ENCODE peak calls at places on chromosomes 7 and 10, in four cellular contexts. One of them, this sample, is unnamed.

GRCh38 chr10:28897617-28898464 is 220.5 kb downstream of the BAMBI start:
- DNase-seq in fibroblast of lung: no peak
- DNase-seq in cardiac muscle cell: peak; percentile 80
- DNase-seq in astrocyte of the spinal cord: no peak
- DNase-seq in this sample: no peak

GRCh38 chr10:131617113-131617877 is 283.5 kb upstream of the PPP2R2D start:
- DNase-seq in astrocyte of the spinal cord: no peak
- DNase-seq in fibroblast of lung: no peak
- DNase-seq in cardiac muscle cell: no peak
- DNase-seq in this sample: no peak

GRCh38 chr7:148982596-148983219 is 45.6 kb downstream of the PDIA4 start:
- DNase-seq in fibroblast of lung: peak; percentile 63
- DNase-seq in astrocyte of the spinal cord: peak; percentile 47
- DNase-seq in cardiac muscle cell: peak; percentile 62
- DNase-seq in this sample: peak; percentile 33

GRCh38 chr10:1037098-1037497 is 11.4 kb upstream of the IDI2 start:
- DNase-seq in cardiac muscle cell: no peak
- DNase-seq in fibroblast of lung: no peak
- DNase-seq in astrocyte of the spinal cord: no peak
- DNase-seq in this sample: no peak

GRCh38 chr10:103581499-103581898 is 88.0 kb downstream of the NEURL1 start:
- DNase-seq in cardiac muscle cell: no peak
- DNase-seq in astrocyte of the spinal cord: no peak
- DNase-seq in fibroblast of lung: no peak
- DNase-seq in this sample: no peak

GRCh38 chr7:14834888-14835287 is 67.7 kb downstream of the DGKB start:
- DNase-seq in astrocyte of the spinal cord: peak; percentile 37
- DNase-seq in cardiac muscle cell: peak; percentile 40
- DNase-seq in fibroblast of lung: peak; percentile 55
- DNase-seq in this sample: no peak

GRCh38 chr10:89118091-89118490 is 89.0 kb downstream of the CH25H start:
- DNase-seq in astrocyte of the spinal cord: peak; percentile 33
- DNase-seq in cardiac muscle cell: peak; percentile 35
- DNase-seq in fibroblast of lung: peak; percentile 55
- DNase-seq in this sample: peak; percentile 89

GRCh38 chr7:80844916-80845315 is 73.9 kb downstream of the SEMA3C start:
- DNase-seq in cardiac muscle cell: no peak
- DNase-seq in astrocyte of the spinal cord: peak; percentile 90
- DNase-seq in fibroblast of lung: peak; percentile 17
- DNase-seq in this sample: no peak

GRCh38 chr7:33764752-33765451 is 140.4 kb upstream of the BMPER start:
- DNase-seq in cardiac muscle cell: peak; percentile 93
- DNase-seq in fibroblast of lung: peak; percentile 77
- DNase-seq in astrocyte of the spinal cord: peak; percentile 68
- DNase-seq in this sample: peak; percentile 66

GRCh38 chr7:4706384-4707032 is 24.4 kb downstream of the FOXK1 start:
- DNase-seq in astrocyte of the spinal cord: peak; percentile 45
- DNase-seq in cardiac muscle cell: no peak
- DNase-seq in fibroblast of lung: no peak
- DNase-seq in this sample: no peak

GRCh38 chr7:1666251-1666778 is 3.8 kb upstream of the ELFN1 start:
- DNase-seq in astrocyte of the spinal cord: no peak
- DNase-seq in fibroblast of lung: no peak
- DNase-seq in cardiac muscle cell: no peak
- DNase-seq in this sample: no peak

GRCh38 chr10:121818599-121818998 is 109.2 kb downstream of the ATE1 start:
- DNase-seq in cardiac muscle cell: no peak
- DNase-seq in astrocyte of the spinal cord: no peak
- DNase-seq in fibroblast of lung: no peak
- DNase-seq in this sample: no peak

GRCh38 chr7:6442114-6442513 is 5.6 kb downstream of the DAGLB start:
- DNase-seq in cardiac muscle cell: peak; percentile 80
- DNase-seq in fibroblast of lung: peak; percentile 73
- DNase-seq in astrocyte of the spinal cord: peak; percentile 82
- DNase-seq in this sample: no peak

GRCh38 chr10:131431978-131432690 is 120.6 kb upstream of the TCERG1L start:
- DNase-seq in cardiac muscle cell: no peak
- DNase-seq in fibroblast of lung: no peak
- DNase-seq in astrocyte of the spinal cord: no peak
- DNase-seq in this sample: no peak

GRCh38 chr7:1550005-1550845 is 5.8 kb downstream of the TMEM184A start:
- DNase-seq in cardiac muscle cell: no peak
- DNase-seq in astrocyte of the spinal cord: no peak
- DNase-seq in fibroblast of lung: no peak
- DNase-seq in this sample: no peak

GRCh38 chr10:127894146-127894545 is 1.4 kb upstream of the CLRN3 start:
- DNase-seq in fibroblast of lung: no peak
- DNase-seq in cardiac muscle cell: no peak
- DNase-seq in astrocyte of the spinal cord: no peak
- DNase-seq in this sample: no peak

GRCh38 chr7:6614941-6615737 is at the start of gene ZNF853:
- DNase-seq in astrocyte of the spinal cord: no peak
- DNase-seq in cardiac muscle cell: no peak
- DNase-seq in fibroblast of lung: no peak
- DNase-seq in this sample: no peak

GRCh38 chr7:84331665-84332064 is 137.1 kb upstream of the SEMA3A start:
- DNase-seq in cardiac muscle cell: no peak
- DNase-seq in astrocyte of the spinal cord: peak; percentile 34
- DNase-seq in fibroblast of lung: peak; percentile 51
- DNase-seq in this sample: peak; percentile 58

GRCh38 chr10:114899982-114900381 is 38.0 kb upstream of the TRUB1 start:
- DNase-seq in fibroblast of lung: no peak
- DNase-seq in cardiac muscle cell: no peak
- DNase-seq in astrocyte of the spinal cord: no peak
- DNase-seq in this sample: no peak

GRCh38 chr7:55427800-55428199 is 62.7 kb downstream of the LANCL2 start:
- DNase-seq in astrocyte of the spinal cord: no peak
- DNase-seq in cardiac muscle cell: no peak
- DNase-seq in fibroblast of lung: no peak
- DNase-seq in this sample: no peak

GRCh38 chr7:19060870-19061269 is 56.6 kb downstream of the TWIST1 start:
- DNase-seq in cardiac muscle cell: peak; percentile 31
- DNase-seq in fibroblast of lung: peak; percentile 42
- DNase-seq in astrocyte of the spinal cord: peak; percentile 12
- DNase-seq in this sample: peak; percentile 81

GRCh38 chr10:110666673-110667072 is 22.5 kb downstream of the RBM20 start:
- DNase-seq in astrocyte of the spinal cord: no peak
- DNase-seq in fibroblast of lung: no peak
- DNase-seq in cardiac muscle cell: no peak
- DNase-seq in this sample: no peak

GRCh38 chr7:154913645-154914579 is 89.0 kb downstream of the PAXIP1 start:
- DNase-seq in cardiac muscle cell: peak; percentile 74
- DNase-seq in fibroblast of lung: peak; percentile 66
- DNase-seq in astrocyte of the spinal cord: peak; percentile 68
- DNase-seq in this sample: peak; percentile 59

GRCh38 chr7:76509931-76510877 is at the start of gene UPK3B:
- DNase-seq in astrocyte of the spinal cord: peak; percentile 11
- DNase-seq in fibroblast of lung: no peak
- DNase-seq in cardiac muscle cell: peak; percentile 7
- DNase-seq in this sample: no peak

GRCh38 chr7:20954711-20955641 is 168.3 kb upstream of the SP8 start:
- DNase-seq in cardiac muscle cell: no peak
- DNase-seq in fibroblast of lung: no peak
- DNase-seq in astrocyte of the spinal cord: no peak
- DNase-seq in this sample: no peak

GRCh38 chr10:17586741-17587720 is 30.1 kb downstream of the HACD1 start:
- DNase-seq in cardiac muscle cell: peak; percentile 44
- DNase-seq in astrocyte of the spinal cord: peak; percentile 15
- DNase-seq in fibroblast of lung: peak; percentile 9
- DNase-seq in this sample: peak; percentile 5

GRCh38 chr7:24951441-24951840 is 28.5 kb downstream of the OSBPL3 start:
- DNase-seq in astrocyte of the spinal cord: no peak
- DNase-seq in cardiac muscle cell: no peak
- DNase-seq in fibroblast of lung: no peak
- DNase-seq in this sample: no peak

GRCh38 chr7:44489955-44490350 is 505 bp downstream of the NUDCD3 start:
- DNase-seq in fibroblast of lung: peak; percentile 39
- DNase-seq in astrocyte of the spinal cord: peak; percentile 44
- DNase-seq in cardiac muscle cell: peak; percentile 12
- DNase-seq in this sample: peak; percentile 32

GRCh38 chr10:113712024-113712423 is 32.3 kb downstream of the CASP7 start:
- DNase-seq in cardiac muscle cell: no peak
- DNase-seq in astrocyte of the spinal cord: no peak
- DNase-seq in fibroblast of lung: no peak
- DNase-seq in this sample: no peak

GRCh38 chr7:36601596-36601995 is 122.7 kb downstream of the AOAH start:
- DNase-seq in astrocyte of the spinal cord: no peak
- DNase-seq in cardiac muscle cell: no peak
- DNase-seq in fibroblast of lung: peak; percentile 2
- DNase-seq in this sample: no peak

GRCh38 chr10:66926841-66927240 is 1.0 kb downstream of the LRRTM3 start:
- DNase-seq in astrocyte of the spinal cord: no peak
- DNase-seq in cardiac muscle cell: no peak
- DNase-seq in fibroblast of lung: no peak
- DNase-seq in this sample: no peak

GRCh38 chr7:115662676-115663075 is 367.9 kb downstream of the TFEC start:
- DNase-seq in cardiac muscle cell: no peak
- DNase-seq in fibroblast of lung: no peak
- DNase-seq in astrocyte of the spinal cord: no peak
- DNase-seq in this sample: no peak

GRCh38 chr7:101138149-101138870 is 11.4 kb downstream of the SERPINE1 start:
- DNase-seq in astrocyte of the spinal cord: peak; percentile 97
- DNase-seq in cardiac muscle cell: peak; percentile 97
- DNase-seq in fibroblast of lung: peak; percentile 97
- DNase-seq in this sample: peak; percentile 96

GRCh38 chr10:70597856-70598815 is 4.4 kb downstream of the PRF1 start:
- DNase-seq in cardiac muscle cell: no peak
- DNase-seq in astrocyte of the spinal cord: no peak
- DNase-seq in fibroblast of lung: no peak
- DNase-seq in this sample: no peak

GRCh38 chr7:18638594-18639452 is 143.3 kb downstream of the HDAC9 start:
- DNase-seq in fibroblast of lung: peak; percentile 54
- DNase-seq in astrocyte of the spinal cord: peak; percentile 19
- DNase-seq in cardiac muscle cell: peak; percentile 85
- DNase-seq in this sample: peak; percentile 86

GRCh38 chr7:55965805-55966421 is 1.5 kb downstream of the NIPSNAP2 start:
- DNase-seq in cardiac muscle cell: no peak
- DNase-seq in astrocyte of the spinal cord: peak; percentile 18
- DNase-seq in fibroblast of lung: no peak
- DNase-seq in this sample: peak; percentile 82

GRCh38 chr7:20447021-20447420 is 116.3 kb downstream of the ITGB8 start:
- DNase-seq in fibroblast of lung: no peak
- DNase-seq in astrocyte of the spinal cord: no peak
- DNase-seq in cardiac muscle cell: no peak
- DNase-seq in this sample: peak; percentile 5

DNA sequence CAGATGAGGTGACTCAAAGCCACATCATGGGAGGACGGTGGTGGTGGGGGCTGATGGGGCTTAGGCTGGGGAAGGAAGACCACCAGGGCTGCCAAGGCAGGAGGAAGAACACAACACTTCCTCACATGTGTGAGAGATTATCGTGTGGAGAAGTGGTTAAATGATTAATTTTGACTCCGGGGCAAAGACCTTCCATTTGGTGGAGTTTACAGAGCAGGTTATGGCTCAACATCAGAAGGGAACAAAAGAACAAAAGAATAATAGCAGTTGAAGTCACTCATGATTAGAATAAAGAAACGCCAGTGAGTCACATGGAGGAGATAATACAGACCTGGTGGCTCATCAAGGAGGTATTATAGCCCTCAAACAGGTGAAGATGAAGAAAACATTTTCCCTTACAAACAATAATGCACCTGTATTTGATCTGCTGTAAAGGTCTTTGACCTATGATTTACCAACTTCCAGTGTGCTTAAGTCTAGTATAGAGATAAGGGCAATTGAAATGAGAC is 170.1 kb downstream of the PKD1L1 start:
- DNase-seq in astrocyte of the spinal cord: no peak
- DNase-seq in fibroblast of lung: no peak
- DNase-seq in cardiac muscle cell: no peak
- DNase-seq in this sample: no peak
- H3K4me3 ChIP-seq in astrocyte of the spinal cord: no peak overlapping the region
- H3K4me3 ChIP-seq in fibroblast of lung: no peak overlapping the region
- H3K4me3 ChIP-seq in cardiac muscle cell: no peak overlapping the region
- H3K4me3 ChIP-seq in this sample: no peak overlapping the region

DNA sequence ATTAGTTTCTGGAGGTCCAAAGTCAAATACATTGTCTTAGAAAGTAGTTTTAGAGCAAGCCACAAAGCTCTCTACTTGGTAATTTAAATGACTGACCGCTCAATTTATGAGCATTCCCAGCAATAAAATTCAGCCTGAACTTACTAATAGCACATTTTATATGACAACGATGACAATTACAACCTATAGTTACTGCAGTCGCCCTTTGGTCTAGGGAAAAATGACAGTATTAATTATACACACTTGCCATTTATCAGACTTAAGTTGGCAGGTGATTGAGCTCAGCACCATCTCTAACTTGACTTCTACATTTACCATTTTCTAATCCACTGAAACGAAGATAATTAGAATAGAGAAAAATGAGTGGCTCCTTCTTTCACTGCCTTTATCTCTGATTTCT is 425.7 kb upstream of the STEAP1 start:
- DNase-seq in cardiac muscle cell: no peak
- DNase-seq in astrocyte of the spinal cord: no peak
- DNase-seq in fibroblast of lung: no peak
- DNase-seq in this sample: no peak
- TF ChIP-seq CTCF in cardiac muscle cell: no peak
- TF ChIP-seq CTCF in astrocyte of the spinal cord: no peak
- TF ChIP-seq CTCF in fibroblast of lung: no peak
- TF ChIP-seq CTCF in this sample: no peak

GRCh38 chr10:73731588-73732375 is 12.4 kb upstream of the SEC24C start:
- DNase-seq in cardiac muscle cell: no peak
- DNase-seq in astrocyte of the spinal cord: no peak
- DNase-seq in fibroblast of lung: no peak
- DNase-seq in this sample: no peak
- H3K4me3 ChIP-seq in cardiac muscle cell: peak overlapping the region; percentile 87
- H3K4me3 ChIP-seq in astrocyte of the spinal cord: no peak overlapping the region
- H3K4me3 ChIP-seq in fibroblast of lung: no peak overlapping the region
- H3K4me3 ChIP-seq in this sample: no peak overlapping the region

DNA sequence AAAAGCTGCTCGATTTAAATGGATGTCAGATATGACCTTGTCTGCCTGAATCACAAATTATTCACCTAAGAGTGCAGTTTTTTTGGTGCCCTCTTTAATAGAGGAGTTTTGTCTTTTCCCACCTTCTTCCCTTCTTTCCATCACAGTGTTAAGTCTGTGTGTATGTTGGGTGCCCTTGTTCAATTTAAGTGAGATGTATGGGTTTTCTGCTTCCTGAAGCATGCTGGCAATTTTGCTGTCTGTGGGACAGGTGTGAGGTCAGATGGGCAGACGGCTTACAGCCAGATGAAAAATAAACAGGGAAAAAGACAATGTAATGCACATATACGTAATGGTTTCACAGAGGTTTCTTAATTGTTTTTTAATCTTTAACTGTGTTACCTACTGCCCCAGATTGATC is 124.1 kb downstream of the LRRC4 start:
- DNase-seq in fibroblast of lung: no peak
- DNase-seq in astrocyte of the spinal cord: no peak
- DNase-seq in cardiac muscle cell: no peak
- DNase-seq in this sample: no peak
- TF ChIP-seq CTCF in fibroblast of lung: no peak
- TF ChIP-seq CTCF in astrocyte of the spinal cord: no peak
- TF ChIP-seq CTCF in cardiac muscle cell: no peak
- TF ChIP-seq CTCF in this sample: no peak

GRCh38 chr10:98310721-98311120 is 42.7 kb upstream of the LOXL4 start:
- DNase-seq in fibroblast of lung: no peak
- DNase-seq in cardiac muscle cell: no peak
- DNase-seq in astrocyte of the spinal cord: no peak
- DNase-seq in this sample: no peak
- H3K4me3 ChIP-seq in fibroblast of lung: no peak overlapping the region
- H3K4me3 ChIP-seq in cardiac muscle cell: no peak overlapping the region
- H3K4me3 ChIP-seq in astrocyte of the spinal cord: no peak overlapping the region
- H3K4me3 ChIP-seq in this sample: no peak overlapping the region

GRCh38 chr10:21533577-21534475 is at the start of gene MLLT10:
- DNase-seq in fibroblast of lung: peak; percentile 97
- DNase-seq in cardiac muscle cell: peak; percentile 99
- DNase-seq in astrocyte of the spinal cord: peak; percentile 97
- DNase-seq in this sample: peak; percentile 96
- TF ChIP-seq CTCF in fibroblast of lung: peak; percentile 34
- TF ChIP-seq CTCF in cardiac muscle cell: peak; percentile 30
- TF ChIP-seq CTCF in astrocyte of the spinal cord: peak; percentile 29
- TF ChIP-seq CTCF in this sample: peak; percentile 48

This sample was measured in AG10803.